ENCODE peak calls at places on chromosomes 4 and X, in seven cellular contexts. H, O, V, K, Z, C and G are unnamed samples.

GRCh38 chr4:3770323-3771166 is 4.4 kb downstream of the ADRA2C start:
- DNase-seq in Z (no peak), H (no peak), K (no peak), V (no peak), O (no peak), C (no peak), G (no peak)

GRCh38 chrX:145552643-145553042 is 265.0 kb upstream of the SLITRK2 start:
- DNase-seq in V (no peak), H (no peak), K (no peak), C (no peak), O (no peak), Z (no peak), G (no peak)

GRCh38 chrX:649166-649565 is 18.6 kb downstream of the SHOX start:
- DNase-seq in K (no peak), O (no peak), V (no peak), H (no peak), C (no peak), Z (no peak), G (no peak)

GRCh38 chrX:39814391-39814790 is 283.4 kb downstream of the BCOR start:
- DNase-seq in H (no peak), V (peak), Z (no peak), O (peak), C (no peak), K (no peak), G (no peak)

GRCh38 chr4:168720396-168720795 is 223.5 kb downstream of the PALLD start:
- DNase-seq in K (no peak), Z (no peak), H (no peak), V (no peak), O (no peak), C (no peak), G (no peak)

GRCh38 chr4:41728571-41728908 is 20.0 kb downstream of the PHOX2B start:
- DNase-seq in O (no peak), V (no peak), H (no peak), C (no peak), Z (no peak), K (no peak), G (no peak)

GRCh38 chrX:124028177-124028576 is 66.7 kb downstream of the STAG2 start:
- DNase-seq in K (no peak), Z (no peak), V (no peak), O (no peak), C (no peak), H (no peak), G (no peak)

GRCh38 chrX:1239681-1240142 is 27.3 kb upstream of the CRLF2 start:
- DNase-seq in C (peak), V (peak), H (peak), O (no peak), K (peak), Z (peak), G (peak)

GRCh38 chr4:57064811-57065711 is 45.1 kb downstream of the IGFBP7 start:
- DNase-seq in O (no peak), Z (peak), H (peak), V (peak), C (no peak), K (no peak), G (no peak)

GRCh38 chrX:136781180-136781797 is 557 bp upstream of the ARHGEF6 start:
- DNase-seq in H (no peak), V (no peak), O (no peak), Z (peak), C (no peak), K (no peak), G (no peak)

GRCh38 chr4:158530391-158530790 is 8.7 kb downstream of the RXFP1 start:
- DNase-seq in V (no peak), O (no peak), H (no peak), Z (no peak), C (no peak), K (no peak), G (no peak)

GRCh38 chr4:113355550-113356371 is 306.3 kb downstream of the ANK2 start:
- DNase-seq in C (no peak), Z (peak), K (no peak), H (peak), V (peak), O (peak), G (peak)

GRCh38 chr4:163610642-163611041 is 116.2 kb downstream of the TMA16 start:
- DNase-seq in C (no peak), K (no peak), Z (no peak), H (no peak), O (no peak), V (no peak), G (no peak)

GRCh38 chrX:55008571-55009358 is 8.6 kb downstream of the APEX2 start:
- DNase-seq in Z (no peak), K (no peak), H (no peak), O (no peak), C (no peak), V (no peak), G (no peak)

GRCh38 chr4:53818112-53818511 is 226.8 kb upstream of the LNX1 start:
- DNase-seq in K (no peak), Z (no peak), V (no peak), O (no peak), H (peak), C (no peak), G (no peak)

GRCh38 chr4:76087007-76087769 is 12.7 kb downstream of the ART3 start:
- DNase-seq in V (peak), H (no peak), K (no peak), Z (peak), C (no peak), O (peak), G (no peak)

GRCh38 chr4:184150102-184150839 is 67.4 kb downstream of the ENPP6 start:
- DNase-seq in Z (no peak), K (no peak), C (no peak), H (no peak), V (no peak), O (no peak), G (no peak)

GRCh38 chr4:57190651-57191481 is 80.7 kb upstream of the IGFBP7 start:
- DNase-seq in Z (no peak), K (no peak), V (peak), O (peak), H (no peak), C (no peak), G (peak)

GRCh38 chr4:185424905-185425599 is 712 bp downstream of the UFSP2 start:
- DNase-seq in O (peak), H (no peak), C (no peak), K (no peak), Z (no peak), V (no peak), G (no peak)

GRCh38 chr4:156578005-156578404 is 393.6 kb downstream of the PDGFC start:
- DNase-seq in Z (no peak), K (no peak), O (no peak), V (no peak), C (no peak), H (no peak), G (no peak)

GRCh38 chr4:84582988-84583870 is at the start of gene CDS1:
- DNase-seq in O (no peak), Z (peak), V (peak), C (peak), H (peak), K (peak), G (no peak)

GRCh38 chrX:13851996-13852695 is 35.3 kb upstream of the GPM6B start:
- DNase-seq in O (peak), V (no peak), H (no peak), C (no peak), K (no peak), Z (no peak), G (no peak)

GRCh38 chr4:124711469-124712416 is 789 bp downstream of the ANKRD50 start:
- DNase-seq in O (peak), K (peak), H (peak), V (peak), Z (peak), C (no peak), G (no peak)

GRCh38 chr4:109294006-109294405 is 8.5 kb downstream of the COL25A1 start:
- DNase-seq in H (no peak), K (no peak), O (peak), V (no peak), Z (peak), C (no peak), G (peak)

GRCh38 chr4:183987529-183987946 is 82.4 kb downstream of the STOX2 start:
- DNase-seq in Z (peak), O (no peak), H (peak), K (peak), C (peak), V (peak), G (no peak)

GRCh38 chrX:50432760-50433377 is 37.8 kb downstream of the DGKK start:
- DNase-seq in H (no peak), Z (no peak), V (no peak), K (no peak), O (no peak), C (no peak), G (no peak)

GRCh38 chrX:150446995-150447394 is 83.9 kb downstream of the MAMLD1 start:
- DNase-seq in Z (no peak), H (no peak), O (no peak), V (no peak), K (no peak), C (no peak), G (no peak)

GRCh38 chr4:176363072-176363471 is 43.3 kb downstream of the SPCS3 start:
- DNase-seq in C (no peak), Z (no peak), K (no peak), H (no peak), O (peak), V (no peak), G (no peak)

GRCh38 chrX:103607385-103608304 is at the start of gene TCEAL3:
- DNase-seq in Z (peak), O (no peak), V (peak), K (peak), C (peak), H (peak), G (no peak)

GRCh38 chr4:48222491-48222890 is 47.1 kb downstream of the TEC start:
- DNase-seq in C (no peak), H (no peak), O (no peak), K (no peak), Z (no peak), V (no peak), G (no peak)

GRCh38 chrX:13520931-13521330 is 48.5 kb upstream of the EGFL6 start:
- DNase-seq in H (no peak), Z (no peak), V (no peak), C (no peak), K (no peak), O (no peak), G (no peak)

GRCh38 chr4:15659768-15660394 is 4.7 kb upstream of the FBXL5 start:
- DNase-seq in Z (no peak), H (no peak), V (no peak), C (no peak), K (no peak), O (no peak), G (no peak)

GRCh38 chr4:49032440-49033161 is 46.5 kb downstream of the CWH43 start:
- DNase-seq in Z (no peak), O (peak), H (no peak), C (no peak), K (no peak), V (no peak), G (no peak)

GRCh38 chr4:40594261-40595178 is 35.1 kb downstream of the RBM47 start:
- DNase-seq in V (no peak), Z (no peak), H (no peak), O (no peak), K (no peak), C (no peak), G (no peak)

GRCh38 chr4:132504438-132504837 is 644.7 kb upstream of the PCDH10 start:
- DNase-seq in H (no peak), K (no peak), C (no peak), V (no peak), Z (no peak), O (no peak), G (no peak)
- TF ChIP-seq CTCF in H (no peak), K (no peak), C (no peak), V (no peak), Z (no peak), O (no peak), G (no peak)

GRCh38 chr4:108166038-108166437 is 2.7 kb downstream of the LEF1 start:
- DNase-seq in V (no peak), C (no peak), K (no peak), H (no peak), Z (no peak), O (peak), G (no peak)
- H3K4me3 ChIP-seq in V (peak), C (peak), K (peak), H (no peak), Z (peak), O (peak), G (peak)

DNA sequence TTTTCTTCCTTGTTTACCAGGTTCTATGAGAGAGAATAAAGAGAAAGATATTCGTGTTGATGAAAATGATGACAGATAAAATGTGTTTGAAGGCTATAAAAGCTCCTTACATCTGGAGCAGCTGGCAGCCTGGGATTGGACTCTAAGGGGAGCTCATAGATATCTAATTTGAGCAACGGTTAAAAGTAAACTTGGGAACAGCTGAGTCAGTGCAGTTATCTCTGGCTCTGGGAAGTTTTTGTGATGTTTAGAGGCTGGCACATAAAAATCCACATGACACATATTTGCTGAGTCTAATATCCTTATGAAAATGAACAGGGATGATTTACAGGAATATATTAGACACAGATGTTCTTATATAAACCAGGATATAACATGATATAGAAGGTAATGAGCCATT is 331.8 kb upstream of the TENM3 start:
- DNase-seq in K (no peak), Z (no peak), O (no peak), V (no peak), C (no peak), H (no peak), G (no peak)
- TF ChIP-seq CTCF in K (no peak), Z (no peak), O (no peak), V (no peak), C (no peak), H (no peak), G (no peak)

GRCh38 chr4:95549246-95550138 is 719 bp upstream of the UNC5C start:
- DNase-seq in H (peak), C (peak), O (no peak), V (peak), Z (peak), K (peak), G (peak)
- H3K4me3 ChIP-seq in H (peak), C (peak), O (no peak), V (peak), Z (peak), K (peak), G (peak)

GRCh38 chr4:13298655-13299054 is 185.5 kb downstream of the RAB28 start:
- DNase-seq in C (no peak), K (no peak), O (no peak), V (peak), H (peak), Z (no peak), G (no peak)
- TF ChIP-seq CTCF in C (no peak), K (no peak), O (no peak), V (peak), H (no peak), Z (no peak), G (no peak)

GRCh38 chr4:107319386-107319785 is 283.3 kb upstream of the DKK2 start:
- DNase-seq in O (no peak), Z (no peak), H (no peak), C (no peak), V (no peak), K (no peak), G (no peak)

GRCh38 chr4:107315584-107315983 is 279.5 kb upstream of the DKK2 start:
- DNase-seq in C (no peak), O (no peak), H (no peak), Z (no peak), V (no peak), K (no peak), G (no peak)

GRCh38 chr4:107314156-107314555 is 278.0 kb upstream of the DKK2 start:
- DNase-seq in V (no peak), C (no peak), Z (no peak), K (no peak), H (no peak), O (no peak), G (no peak)

GRCh38 chr4:107318078-107318477 is 282.0 kb upstream of the DKK2 start:
- DNase-seq in Z (no peak), O (no peak), K (no peak), C (no peak), H (no peak), V (no peak), G (no peak)

DNA sequence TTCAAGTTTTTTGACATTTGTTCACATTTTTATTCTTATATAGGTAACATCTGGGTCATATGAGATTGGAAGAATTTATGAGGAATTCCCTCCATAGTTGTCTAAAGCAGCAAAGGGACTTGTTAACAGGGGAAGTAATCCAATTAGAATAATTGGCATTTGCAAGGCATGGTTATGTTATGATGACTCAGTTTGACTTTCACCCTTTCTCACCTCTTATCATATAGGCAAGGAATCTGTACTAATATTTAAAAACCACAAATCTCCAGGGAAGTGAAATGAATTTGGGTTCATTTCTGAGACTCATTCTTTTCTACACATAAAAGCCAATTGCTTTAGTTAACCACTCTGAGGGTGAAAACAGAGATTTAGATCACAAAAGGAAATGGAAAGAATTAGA is 281.5 kb upstream of the DKK2 start:
- DNase-seq in H (no peak), V (no peak), O (no peak), Z (no peak), C (no peak), K (no peak), G (no peak)
- H3K4me3 ChIP-seq in H (no peak), V (no peak), O (no peak), Z (no peak), C (no peak), K (no peak), G (no peak)

GRCh38 chr4:14143892-14144291 is 516.4 kb upstream of the BOD1L1 start:
- DNase-seq in O (peak), C (no peak), K (no peak), H (no peak), V (no peak), Z (no peak), G (no peak)
- TF ChIP-seq CTCF in O (peak), C (no peak), K (no peak), H (no peak), V (no peak), Z (no peak), G (peak)

DNA sequence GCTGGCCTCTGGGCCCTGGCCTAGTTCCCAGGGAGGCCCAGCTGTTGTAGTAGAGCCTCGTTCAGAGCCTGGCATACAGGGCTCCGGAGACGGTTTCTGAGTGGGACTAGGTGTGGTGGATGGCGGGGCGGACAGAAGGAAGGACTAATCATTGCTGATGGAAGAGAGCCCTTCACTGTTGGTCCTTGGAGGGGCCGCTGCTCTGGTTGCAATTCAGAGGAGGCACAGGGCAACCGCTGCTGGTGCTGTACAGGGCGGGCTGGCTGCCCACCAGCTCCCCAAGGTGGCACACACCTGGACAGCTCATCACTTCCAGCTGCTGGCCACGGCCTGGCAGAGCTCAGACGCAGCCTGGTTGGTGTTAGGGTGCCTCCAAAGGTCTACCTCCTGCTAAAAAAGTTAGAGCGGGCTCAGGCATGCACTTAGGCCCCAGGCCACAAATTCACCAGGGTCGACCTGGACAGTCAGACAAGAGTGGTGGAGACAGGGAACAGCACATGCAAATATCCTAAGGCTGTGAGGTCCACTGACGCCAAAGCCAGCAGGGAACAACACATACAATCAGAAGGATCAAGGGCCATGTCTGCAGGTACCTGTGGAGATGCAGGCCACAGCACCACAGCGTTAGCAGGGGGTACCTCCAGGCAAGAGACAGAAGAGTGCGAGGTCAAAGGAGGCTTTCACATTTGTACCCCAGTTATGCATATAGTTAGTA is 7.5 kb upstream of the RNF4 start:
- DNase-seq in O (no peak), C (no peak), H (no peak), V (no peak), Z (no peak), K (peak), G (no peak)
- H3K4me3 ChIP-seq in O (no peak), C (no peak), H (no peak), V (no peak), Z (no peak), K (no peak), G (no peak)